ENCODE peak calls at places on chromosome 22, in seven cellular contexts. W is astrocyte, N is GM12864, H is AG10803, C is HL-60, T is progenitor cell of endocrine pancreas, F is glutamatergic neuron. P is an unnamed sample.

GRCh38 chr22:30195245-30196140 is 51.1 kb downstream of the LIF start:
- DNase-seq in W (no peak), N (no peak), H (no peak), C (no peak), T (no peak), F (no peak), P (no peak)

GRCh38 chr22:29313126-29314071 is 2.1 kb downstream of the RASL10A start:
- DNase-seq in W (no peak), N (no peak), H (peak), C (peak), T (no peak), F (no peak), P (no peak)

GRCh38 chr22:28299329-28299728 is 380.3 kb upstream of the PITPNB start:
- DNase-seq in W (no peak), N (no peak), H (no peak), C (no peak), T (no peak), F (no peak), P (no peak)

GRCh38 chr22:32992821-32993220 is 65.4 kb downstream of the SYN3 start:
- DNase-seq in W (no peak), N (no peak), H (no peak), C (no peak), T (no peak), F (no peak), P (no peak)

GRCh38 chr22:27637604-27638003 is 164.0 kb downstream of the MN1 start:
- DNase-seq in W (peak), N (no peak), H (peak), C (no peak), T (no peak), F (no peak), P (no peak)

GRCh38 chr22:27768027-27768640 is 33.4 kb downstream of the MN1 start:
- DNase-seq in W (no peak), N (no peak), H (no peak), C (no peak), T (no peak), F (no peak), P (no peak)

GRCh38 chr22:33467718-33468117 is 409.5 kb upstream of the SYN3 start:
- DNase-seq in W (no peak), N (no peak), H (peak), C (no peak), T (no peak), F (no peak), P (no peak)

GRCh38 chr22:21710156-21710555 is 25.4 kb downstream of the YPEL1 start:
- DNase-seq in W (no peak), N (no peak), H (no peak), C (no peak), T (no peak), F (no peak), P (no peak)

GRCh38 chr22:40415531-40416266 is 45.3 kb downstream of the SGSM3 start:
- DNase-seq in W (no peak), N (no peak), H (no peak), C (peak), T (no peak), F (no peak), P (no peak)

GRCh38 chr22:41919357-41920224 is 4.7 kb upstream of the SHISA8 start:
- DNase-seq in W (no peak), N (peak), H (peak), C (no peak), T (peak), F (peak), P (peak)

GRCh38 chr22:46909237-46910030 is 147.0 kb downstream of the TBC1D22A start:
- DNase-seq in W (no peak), N (no peak), H (no peak), C (no peak), T (no peak), F (no peak), P (no peak)

GRCh38 chr22:27435839-27436581 is 365.5 kb downstream of the MN1 start:
- DNase-seq in W (peak), N (no peak), H (peak), C (no peak), T (no peak), F (peak), P (peak)

GRCh38 chr22:26589845-26590524 is at the start of gene TPST2:
- DNase-seq in W (peak), N (no peak), H (peak), C (no peak), T (peak), F (peak), P (peak)

GRCh38 chr22:30202531-30203006 is 44.0 kb downstream of the LIF start:
- DNase-seq in W (peak), N (no peak), H (peak), C (no peak), T (no peak), F (no peak), P (no peak)

DNA sequence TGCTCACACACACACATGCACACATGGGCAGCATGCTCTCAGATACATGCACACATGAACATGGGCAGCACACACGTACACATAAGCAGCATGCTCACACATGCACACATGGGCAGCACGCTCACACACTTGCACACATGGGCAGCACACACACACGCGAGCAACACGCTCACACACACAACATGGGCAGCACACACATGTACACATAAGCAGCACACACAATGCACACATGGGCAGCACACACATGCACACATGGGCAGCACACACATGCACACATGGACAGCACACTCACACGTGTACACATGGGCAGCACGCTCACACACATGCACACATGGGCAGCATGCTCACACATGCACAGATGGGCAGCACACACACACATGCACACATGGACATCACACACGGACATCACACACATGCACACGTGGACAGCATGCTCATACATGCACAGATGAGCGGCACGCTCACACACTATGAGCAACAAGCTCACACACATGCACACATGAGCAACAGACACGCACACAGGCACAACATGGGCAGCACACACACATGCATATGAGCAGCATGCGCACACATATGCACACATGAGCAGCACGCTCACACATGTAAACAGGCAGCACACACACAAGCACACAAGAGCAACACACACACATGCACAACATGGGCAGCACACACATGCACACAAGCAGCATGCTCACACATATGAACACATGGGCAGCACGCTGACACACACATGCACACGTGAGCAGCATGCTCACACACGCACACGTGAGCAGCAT is 43.0 kb downstream of the RTN4R start:
- DNase-seq in W (no peak), N (no peak), H (no peak), C (no peak), T (no peak), F (no peak), P (no peak)
- TF ChIP-seq CTCF in W (no peak), N (no peak), H (no peak), C (no peak), T (no peak), F (no peak), P (no peak)

GRCh38 chr22:39153220-39153860 is 860 bp upstream of the CBX7 start:
- DNase-seq in W (no peak), N (no peak), H (no peak), C (no peak), T (no peak), F (no peak), P (no peak)
- TF ChIP-seq CTCF in W (no peak), N (no peak), H (no peak), C (no peak), T (no peak), F (no peak), P (no peak)

DNA sequence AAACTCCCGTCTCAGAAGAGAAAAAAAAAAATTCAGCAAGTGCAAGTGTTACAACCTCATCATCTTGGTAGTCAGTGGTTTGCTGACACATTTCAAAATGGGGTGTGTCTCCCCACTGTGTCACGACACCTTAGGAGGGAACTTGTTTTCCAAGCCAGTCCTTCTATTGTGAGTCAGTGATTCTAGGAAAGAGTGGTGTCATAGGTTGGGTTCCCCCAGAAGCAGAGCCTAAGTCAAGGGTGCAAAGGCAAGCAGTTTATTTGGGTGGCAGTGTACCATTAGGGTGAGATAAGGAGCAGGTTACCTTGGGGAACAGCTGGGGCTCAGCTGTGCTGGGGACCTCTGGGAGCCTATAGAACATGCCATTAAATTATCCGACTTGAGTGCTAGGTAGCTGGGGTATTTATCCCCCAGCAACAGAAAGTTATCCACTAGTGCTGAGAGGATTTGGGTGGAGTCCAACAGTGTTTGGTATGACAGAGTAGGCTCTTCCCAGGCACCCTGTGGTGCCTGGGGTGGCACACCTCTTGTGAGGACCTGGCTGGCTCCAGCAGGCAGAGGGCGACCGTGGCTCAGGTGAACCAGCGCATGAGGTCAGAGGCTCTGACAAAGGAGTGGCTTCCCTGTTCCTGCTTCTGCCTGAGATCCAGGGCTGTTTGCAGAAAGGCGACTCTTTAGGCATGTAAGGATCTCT is 41.7 kb downstream of the KIAA1671 start:
- DNase-seq in W (peak), N (no peak), H (peak), C (no peak), T (no peak), F (no peak), P (no peak)
- TF ChIP-seq CTCF in W (no peak), N (no peak), H (no peak), C (no peak), T (peak), F (no peak), P (no peak)

GRCh38 chr22:44940121-44940520 is 69.7 kb downstream of the PHF21B start:
- DNase-seq in W (no peak), N (no peak), H (no peak), C (no peak), T (no peak), F (no peak), P (no peak)
- TF ChIP-seq CTCF in W (no peak), N (no peak), H (no peak), C (no peak), T (no peak), F (no peak), P (no peak)

DNA sequence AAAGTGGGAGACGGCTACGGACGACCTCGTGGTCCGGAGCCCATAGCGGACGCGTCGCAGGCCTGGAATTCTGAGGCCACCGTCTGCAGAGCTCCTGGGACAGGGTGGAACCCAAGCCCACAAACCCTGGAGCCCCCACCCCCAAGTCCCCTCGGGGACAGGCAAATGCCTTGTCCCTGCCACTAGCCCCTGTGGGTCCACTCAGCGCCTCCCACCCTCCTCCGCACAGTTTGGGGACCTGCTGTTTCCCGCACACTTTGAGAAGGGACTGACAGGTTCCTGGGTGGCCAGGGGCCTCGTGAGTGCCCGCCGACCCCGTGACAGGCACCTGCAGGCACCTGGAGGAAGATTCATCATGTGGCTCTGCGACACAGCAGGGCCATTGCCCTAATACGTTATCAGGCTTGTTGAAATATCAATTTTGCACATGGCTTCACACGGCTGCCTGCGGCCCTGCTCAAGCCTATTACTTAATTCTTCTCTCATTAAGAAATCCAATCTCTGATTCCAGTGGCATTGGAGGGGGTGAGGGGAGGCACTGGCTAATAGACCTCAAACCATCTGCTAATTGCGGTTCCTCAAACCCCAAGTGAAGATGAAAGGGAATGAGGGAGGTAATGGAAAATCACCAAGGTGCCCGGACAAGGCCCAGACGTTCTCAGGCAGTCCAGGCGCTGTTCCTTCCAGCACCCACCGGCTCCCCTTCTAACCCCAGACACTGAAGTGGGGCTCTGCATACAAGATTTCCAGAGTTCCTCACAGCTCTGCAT is 672.4 kb downstream of the BRD1 start:
- DNase-seq in W (no peak), N (no peak), H (no peak), C (no peak), T (no peak), F (no peak), P (no peak)
- TF ChIP-seq CTCF in W (no peak), N (no peak), H (no peak), C (no peak), T (no peak), F (no peak), P (no peak)

GRCh38 chr22:19471572-19471971 is 7.4 kb downstream of the UFD1 start:
- DNase-seq in W (no peak), N (no peak), H (no peak), C (no peak), T (no peak), F (no peak), P (no peak)

GRCh38 chr22:19470010-19470409 is 9.0 kb downstream of the UFD1 start:
- DNase-seq in W (no peak), N (no peak), H (no peak), C (no peak), T (no peak), F (no peak), P (no peak)

GRCh38 chr22:19472233-19472632 is 6.8 kb downstream of the UFD1 start:
- DNase-seq in W (no peak), N (no peak), H (no peak), C (no peak), T (no peak), F (no peak), P (no peak)

GRCh38 chr22:19476023-19476422 is 3.0 kb downstream of the UFD1 start:
- DNase-seq in W (no peak), N (no peak), H (no peak), C (no peak), T (no peak), F (no peak), P (no peak)

GRCh38 chr22:19473578-19473977 is 5.4 kb downstream of the UFD1 start:
- DNase-seq in W (no peak), N (no peak), H (no peak), C (no peak), T (no peak), F (no peak), P (no peak)
- TF ChIP-seq CTCF in W (no peak), N (peak), H (peak), C (no peak), T (no peak), F (no peak), P (peak)

DNA sequence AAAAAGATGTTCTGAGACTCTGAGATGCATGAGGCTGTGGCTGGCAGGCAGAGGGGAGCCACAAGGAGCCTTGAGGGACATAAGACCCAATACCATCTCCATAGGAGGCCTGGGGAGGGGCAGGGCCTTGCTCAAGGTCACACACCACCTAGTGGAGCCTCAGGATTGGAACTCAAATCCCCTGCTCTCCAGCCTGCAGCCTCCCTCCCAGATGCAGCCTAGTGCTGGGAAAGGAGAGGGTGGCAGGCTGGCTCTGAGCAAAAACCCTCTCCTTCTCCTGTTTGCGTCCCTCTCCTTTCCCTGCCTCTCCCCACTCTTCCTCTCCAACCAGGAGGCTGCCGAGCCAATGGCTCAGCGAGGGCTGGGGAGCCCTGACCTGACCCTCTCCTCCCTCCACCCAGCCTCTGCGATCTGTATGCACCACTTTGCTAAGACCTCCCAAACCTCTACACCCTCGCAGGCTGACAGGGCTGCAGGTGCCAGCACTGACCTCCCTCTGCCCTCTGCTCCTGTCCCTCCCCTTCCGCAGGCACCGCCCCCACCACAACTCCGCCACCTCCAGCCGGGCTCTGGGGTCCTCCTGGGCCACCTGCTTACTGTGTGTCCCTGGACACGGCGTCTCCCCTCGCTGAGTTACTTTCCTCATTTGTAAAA is 14.7 kb downstream of the IGLL1 start:
- DNase-seq in W (no peak), N (no peak), H (no peak), C (no peak), T (peak), F (peak), P (peak)
- TF ChIP-seq CTCF in W (no peak), N (peak), H (no peak), C (no peak), T (peak), F (no peak), P (peak)